ENCODE peak calls at places on chromosomes 4 and X, in seven cellular contexts. N is left lung; I is renal cortical epithelial cell; M is AG09309; J is stimulated activated naive B cell treated with anti-CD40 and anti-IgM and Interleukin-4, amounts not matched to agents 10 μg/mL and 1 μg/mL and 100 μg/mL, for 72 hours; Z is lung; Y is NCI-H774. D is an unnamed sample.

GRCh38 chrX:107421337-107421736 is 28.1 kb upstream of the FRMPD3 start:
- DNase-seq in N (no peak), I (no peak), M (no peak), J (no peak), Z (no peak), Y (no peak), D (no peak)

GRCh38 chrX:11420851-11421250 is 127.6 kb downstream of the AMELX start:
- DNase-seq in N (no peak), I (no peak), M (no peak), J (no peak), Z (no peak), Y (no peak), D (no peak)

GRCh38 chr4:65023877-65024670 is 614.8 kb upstream of the TECRL start:
- DNase-seq in N (no peak), I (no peak), M (no peak), J (no peak), Z (no peak), Y (no peak), D (no peak)

GRCh38 chr4:43843501-43843900 is 605.1 kb downstream of the KCTD8 start:
- DNase-seq in N (no peak), I (no peak), M (no peak), J (no peak), Z (no peak), Y (no peak), D (no peak)

GRCh38 chr4:109803924-109804571 is 2.2 kb upstream of the CFI start:
- DNase-seq in N (no peak), I (peak), M (peak), J (no peak), Z (no peak), Y (no peak), D (no peak)

GRCh38 chr4:52618795-52619590 is 40.1 kb downstream of the USP46 start:
- DNase-seq in N (no peak), I (no peak), M (no peak), J (no peak), Z (no peak), Y (no peak), D (no peak)

GRCh38 chr4:123699823-123700822 is 303.5 kb downstream of the SPRY1 start:
- DNase-seq in N (no peak), I (peak), M (peak), J (no peak), Z (no peak), Y (no peak), D (peak)

GRCh38 chr4:4574792-4575191 is 32.9 kb upstream of the STX18 start:
- DNase-seq in N (no peak), I (peak), M (peak), J (no peak), Z (peak), Y (peak), D (no peak)

GRCh38 chr4:99949999-99950912 is at the start of gene H2AZ1:
- DNase-seq in N (peak), I (peak), M (peak), J (peak), Z (peak), Y (peak), D (peak)

GRCh38 chrX:108732630-108733321 is 3.6 kb downstream of the IRS4 start:
- DNase-seq in N (peak), I (no peak), M (no peak), J (no peak), Z (no peak), Y (no peak), D (no peak)

GRCh38 chrX:17738002-17738713 is 865 bp downstream of the SCML1 start:
- DNase-seq in N (peak), I (peak), M (no peak), J (peak), Z (peak), Y (no peak), D (no peak)

GRCh38 chrX:153827903-153828302 is 2.4 kb downstream of the PDZD4 start:
- DNase-seq in N (no peak), I (no peak), M (no peak), J (no peak), Z (no peak), Y (no peak), D (no peak)

GRCh38 chr4:146243141-146243882 is 29.0 kb downstream of the REELD1 start:
- DNase-seq in N (peak), I (no peak), M (no peak), J (peak), Z (no peak), Y (no peak), D (no peak)

GRCh38 chr4:97530676-97531075 is 612.6 kb downstream of the STPG2 start:
- DNase-seq in N (no peak), I (peak), M (no peak), J (no peak), Z (no peak), Y (no peak), D (no peak)

GRCh38 chr4:57462843-57463242 is 352.7 kb upstream of the IGFBP7 start:
- DNase-seq in N (no peak), I (peak), M (no peak), J (no peak), Z (no peak), Y (peak), D (no peak)

GRCh38 chr4:108890491-108890890 is 127.6 kb upstream of the ETNPPL start:
- DNase-seq in N (no peak), I (no peak), M (no peak), J (no peak), Z (no peak), Y (no peak), D (no peak)

GRCh38 chr4:185134176-185134869 is 8.7 kb upstream of the SLC25A4 start:
- DNase-seq in N (no peak), I (peak), M (peak), J (no peak), Z (no peak), Y (no peak), D (no peak)